ENCODE peak calls at places on chromosomes 7 and 10, in nine cellular contexts. One of them, this sample, is unnamed.

GRCh38 chr10:78657622-78658165 is 411.1 kb upstream of the ZMIZ1 start:
- ATAC-seq in HCT116: peak
- ATAC-seq in upper lobe of right lung: peak
- ATAC-seq in RWPE2: peak
- ATAC-seq in heart left ventricle: peak
- ATAC-seq in GM12878: peak
- ATAC-seq in pancreas: peak
- ATAC-seq in K562: peak
- ATAC-seq in PC-3: peak
- ATAC-seq in this sample: peak

GRCh38 chr7:151806204-151806603 is 70.7 kb downstream of the PRKAG2 start:
- ATAC-seq in HCT116: no peak
- ATAC-seq in upper lobe of right lung: peak
- ATAC-seq in RWPE2: no peak
- ATAC-seq in heart left ventricle: no peak
- ATAC-seq in GM12878: no peak
- ATAC-seq in pancreas: peak
- ATAC-seq in K562: no peak
- ATAC-seq in PC-3: no peak
- ATAC-seq in this sample: no peak

GRCh38 chr7:129163875-129164544 is 19.5 kb downstream of the TSPAN33 start:
- ATAC-seq in HCT116: peak
- ATAC-seq in upper lobe of right lung: peak
- ATAC-seq in RWPE2: no peak
- ATAC-seq in heart left ventricle: no peak
- ATAC-seq in GM12878: peak
- ATAC-seq in pancreas: peak
- ATAC-seq in K562: peak
- ATAC-seq in PC-3: peak
- ATAC-seq in this sample: peak

GRCh38 chr10:70921285-70921684 is 32.9 kb upstream of the PCBD1 start:
- ATAC-seq in HCT116: no peak
- ATAC-seq in upper lobe of right lung: peak
- ATAC-seq in RWPE2: no peak
- ATAC-seq in heart left ventricle: no peak
- ATAC-seq in GM12878: no peak
- ATAC-seq in pancreas: no peak
- ATAC-seq in K562: no peak
- ATAC-seq in PC-3: no peak
- ATAC-seq in this sample: no peak

GRCh38 chr7:143361552-143362125 is 874 bp downstream of the FAM131B start:
- ATAC-seq in HCT116: peak
- ATAC-seq in upper lobe of right lung: no peak
- ATAC-seq in RWPE2: peak
- ATAC-seq in heart left ventricle: no peak
- ATAC-seq in GM12878: no peak
- ATAC-seq in pancreas: peak
- ATAC-seq in K562: no peak
- ATAC-seq in PC-3: peak
- ATAC-seq in this sample: no peak

GRCh38 chr10:20596065-20596760 is 300.9 kb downstream of the NEBL start:
- ATAC-seq in HCT116: no peak
- ATAC-seq in upper lobe of right lung: no peak
- ATAC-seq in RWPE2: no peak
- ATAC-seq in heart left ventricle: no peak
- ATAC-seq in GM12878: no peak
- ATAC-seq in pancreas: no peak
- ATAC-seq in K562: no peak
- ATAC-seq in PC-3: no peak
- ATAC-seq in this sample: no peak

GRCh38 chr10:62029401-62029800 is 127.9 kb downstream of the ARID5B start:
- ATAC-seq in HCT116: no peak
- ATAC-seq in upper lobe of right lung: no peak
- ATAC-seq in RWPE2: no peak
- ATAC-seq in heart left ventricle: no peak
- ATAC-seq in GM12878: no peak
- ATAC-seq in pancreas: no peak
- ATAC-seq in K562: no peak
- ATAC-seq in PC-3: no peak
- ATAC-seq in this sample: no peak

GRCh38 chr10:74174533-74174932 is 23.5 kb downstream of the ADK start:
- ATAC-seq in HCT116: no peak
- ATAC-seq in upper lobe of right lung: no peak
- ATAC-seq in RWPE2: no peak
- ATAC-seq in heart left ventricle: no peak
- ATAC-seq in GM12878: no peak
- ATAC-seq in pancreas: no peak
- ATAC-seq in K562: no peak
- ATAC-seq in PC-3: no peak
- ATAC-seq in this sample: no peak

GRCh38 chr7:104126411-104126841 is 81.4 kb downstream of the ORC5 start:
- ATAC-seq in HCT116: no peak
- ATAC-seq in upper lobe of right lung: no peak
- ATAC-seq in RWPE2: no peak
- ATAC-seq in heart left ventricle: no peak
- ATAC-seq in GM12878: no peak
- ATAC-seq in pancreas: no peak
- ATAC-seq in K562: no peak
- ATAC-seq in PC-3: no peak
- ATAC-seq in this sample: no peak

GRCh38 chr10:6305762-6306321 is 103.1 kb downstream of the PFKFB3 start:
- ATAC-seq in HCT116: no peak
- ATAC-seq in upper lobe of right lung: no peak
- ATAC-seq in RWPE2: no peak
- ATAC-seq in heart left ventricle: no peak
- ATAC-seq in GM12878: peak
- ATAC-seq in pancreas: no peak
- ATAC-seq in K562: no peak
- ATAC-seq in PC-3: no peak
- ATAC-seq in this sample: no peak

GRCh38 chr10:114631090-114631677 is 26.9 kb downstream of the ABLIM1 start:
- ATAC-seq in HCT116: no peak
- ATAC-seq in upper lobe of right lung: no peak
- ATAC-seq in RWPE2: no peak
- ATAC-seq in heart left ventricle: no peak
- ATAC-seq in GM12878: peak
- ATAC-seq in pancreas: no peak
- ATAC-seq in K562: no peak
- ATAC-seq in PC-3: no peak
- ATAC-seq in this sample: no peak

GRCh38 chr10:101646369-101646768 is 48.6 kb downstream of the FBXW4 start:
- ATAC-seq in HCT116: no peak
- ATAC-seq in upper lobe of right lung: no peak
- ATAC-seq in RWPE2: no peak
- ATAC-seq in heart left ventricle: no peak
- ATAC-seq in GM12878: no peak
- ATAC-seq in pancreas: no peak
- ATAC-seq in K562: no peak
- ATAC-seq in PC-3: no peak
- ATAC-seq in this sample: no peak

GRCh38 chr7:105006367-105007139 is 7.5 kb upstream of the KMT2E start:
- ATAC-seq in HCT116: peak
- ATAC-seq in upper lobe of right lung: peak
- ATAC-seq in RWPE2: no peak
- ATAC-seq in heart left ventricle: no peak
- ATAC-seq in GM12878: peak
- ATAC-seq in pancreas: peak
- ATAC-seq in K562: peak
- ATAC-seq in PC-3: peak
- ATAC-seq in this sample: no peak

GRCh38 chr10:43226851-43227845 is 39.7 kb downstream of the RASGEF1A start:
- ATAC-seq in HCT116: no peak
- ATAC-seq in upper lobe of right lung: no peak
- ATAC-seq in RWPE2: no peak
- ATAC-seq in heart left ventricle: no peak
- ATAC-seq in GM12878: no peak
- ATAC-seq in pancreas: no peak
- ATAC-seq in K562: peak
- ATAC-seq in PC-3: no peak
- ATAC-seq in this sample: no peak

GRCh38 chr10:48279081-48279751 is 4.7 kb upstream of the FRMPD2 start:
- ATAC-seq in HCT116: no peak
- ATAC-seq in upper lobe of right lung: no peak
- ATAC-seq in RWPE2: no peak
- ATAC-seq in heart left ventricle: no peak
- ATAC-seq in GM12878: peak
- ATAC-seq in pancreas: no peak
- ATAC-seq in K562: no peak
- ATAC-seq in PC-3: no peak
- ATAC-seq in this sample: no peak

GRCh38 chr7:131284702-131285419 is 42.8 kb upstream of the MKLN1 start:
- ATAC-seq in HCT116: no peak
- ATAC-seq in upper lobe of right lung: peak
- ATAC-seq in RWPE2: no peak
- ATAC-seq in heart left ventricle: peak
- ATAC-seq in GM12878: no peak
- ATAC-seq in pancreas: peak
- ATAC-seq in K562: no peak
- ATAC-seq in PC-3: no peak
- ATAC-seq in this sample: peak

GRCh38 chr7:102415685-102416225 is 17.6 kb upstream of the ORAI2 start:
- ATAC-seq in HCT116: no peak
- ATAC-seq in upper lobe of right lung: peak
- ATAC-seq in RWPE2: no peak
- ATAC-seq in heart left ventricle: no peak
- ATAC-seq in GM12878: peak
- ATAC-seq in pancreas: peak
- ATAC-seq in K562: no peak
- ATAC-seq in PC-3: no peak
- ATAC-seq in this sample: no peak

GRCh38 chr10:114043532-114044250 is at the start of gene ADRB1:
- ATAC-seq in HCT116: peak
- ATAC-seq in upper lobe of right lung: peak
- ATAC-seq in RWPE2: peak
- ATAC-seq in heart left ventricle: peak
- ATAC-seq in GM12878: peak
- ATAC-seq in pancreas: peak
- ATAC-seq in K562: peak
- ATAC-seq in PC-3: peak
- ATAC-seq in this sample: peak

GRCh38 chr7:134710854-134711624 is 64.4 kb downstream of the BPGM start:
- ATAC-seq in HCT116: peak
- ATAC-seq in upper lobe of right lung: peak
- ATAC-seq in RWPE2: peak
- ATAC-seq in heart left ventricle: no peak
- ATAC-seq in GM12878: no peak
- ATAC-seq in pancreas: no peak
- ATAC-seq in K562: no peak
- ATAC-seq in PC-3: peak
- ATAC-seq in this sample: peak

GRCh38 chr10:103013398-103013797 is 95.3 kb downstream of the CNNM2 start:
- ATAC-seq in HCT116: no peak
- ATAC-seq in upper lobe of right lung: no peak
- ATAC-seq in RWPE2: no peak
- ATAC-seq in heart left ventricle: no peak
- ATAC-seq in GM12878: no peak
- ATAC-seq in pancreas: no peak
- ATAC-seq in K562: no peak
- ATAC-seq in PC-3: no peak
- ATAC-seq in this sample: no peak

GRCh38 chr10:76553700-76554470 is 1083.7 kb downstream of the KCNMA1 start:
- ATAC-seq in HCT116: no peak
- ATAC-seq in upper lobe of right lung: peak
- ATAC-seq in RWPE2: no peak
- ATAC-seq in heart left ventricle: no peak
- ATAC-seq in GM12878: no peak
- ATAC-seq in pancreas: no peak
- ATAC-seq in K562: no peak
- ATAC-seq in PC-3: no peak
- ATAC-seq in this sample: no peak

GRCh38 chr7:44258423-44258760 is 57.6 kb downstream of the YKT6 start:
- ATAC-seq in HCT116: no peak
- ATAC-seq in upper lobe of right lung: no peak
- ATAC-seq in RWPE2: no peak
- ATAC-seq in heart left ventricle: no peak
- ATAC-seq in GM12878: peak
- ATAC-seq in pancreas: no peak
- ATAC-seq in K562: no peak
- ATAC-seq in PC-3: no peak
- ATAC-seq in this sample: no peak
- H3K27ac ChIP-seq in HCT116: no peak
- H3K27ac ChIP-seq in upper lobe of right lung: peak
- H3K27ac ChIP-seq in RWPE2: peak
- H3K27ac ChIP-seq in heart left ventricle: peak
- H3K27ac ChIP-seq in GM12878: peak
- H3K27ac ChIP-seq in pancreas: no peak
- H3K27ac ChIP-seq in K562: no peak
- H3K27ac ChIP-seq in PC-3: peak
- H3K27ac ChIP-seq in this sample: peak

GRCh38 chr7:34457329-34457728 is 200.7 kb upstream of the NPSR1 start:
- ATAC-seq in HCT116: no peak
- ATAC-seq in upper lobe of right lung: no peak
- ATAC-seq in RWPE2: no peak
- ATAC-seq in heart left ventricle: no peak
- ATAC-seq in GM12878: no peak
- ATAC-seq in pancreas: no peak
- ATAC-seq in K562: no peak
- ATAC-seq in PC-3: no peak
- ATAC-seq in this sample: no peak
- TF ChIP-seq CTCF in HCT116: no peak
- TF ChIP-seq CTCF in upper lobe of right lung: no peak
- TF ChIP-seq CTCF in RWPE2: no peak
- TF ChIP-seq CTCF in heart left ventricle: no peak
- TF ChIP-seq CTCF in GM12878: no peak
- TF ChIP-seq CTCF in pancreas: no peak
- TF ChIP-seq CTCF in K562: no peak
- TF ChIP-seq CTCF in PC-3: no peak
- TF ChIP-seq CTCF in this sample: no peak

GRCh38 chr7:55022618-55022985 is 3.8 kb downstream of the EGFR start:
- ATAC-seq in HCT116: no peak
- ATAC-seq in upper lobe of right lung: no peak
- ATAC-seq in RWPE2: no peak
- ATAC-seq in heart left ventricle: no peak
- ATAC-seq in GM12878: no peak
- ATAC-seq in pancreas: no peak
- ATAC-seq in K562: no peak
- ATAC-seq in PC-3: no peak
- ATAC-seq in this sample: no peak
- H3K27ac ChIP-seq in HCT116: no peak
- H3K27ac ChIP-seq in upper lobe of right lung: peak
- H3K27ac ChIP-seq in RWPE2: peak
- H3K27ac ChIP-seq in heart left ventricle: peak
- H3K27ac ChIP-seq in GM12878: no peak
- H3K27ac ChIP-seq in pancreas: no peak
- H3K27ac ChIP-seq in K562: no peak
- H3K27ac ChIP-seq in PC-3: no peak
- H3K27ac ChIP-seq in this sample: peak

GRCh38 chr7:94011714-94012353 is 7.7 kb upstream of the BET1 start:
- ATAC-seq in HCT116: no peak
- ATAC-seq in upper lobe of right lung: peak
- ATAC-seq in RWPE2: no peak
- ATAC-seq in heart left ventricle: no peak
- ATAC-seq in GM12878: no peak
- ATAC-seq in pancreas: no peak
- ATAC-seq in K562: peak
- ATAC-seq in PC-3: no peak
- ATAC-seq in this sample: no peak

GRCh38 chr7:94012748-94013147 is 8.6 kb upstream of the BET1 start:
- ATAC-seq in HCT116: no peak
- ATAC-seq in upper lobe of right lung: no peak
- ATAC-seq in RWPE2: no peak
- ATAC-seq in heart left ventricle: no peak
- ATAC-seq in GM12878: no peak
- ATAC-seq in pancreas: no peak
- ATAC-seq in K562: peak
- ATAC-seq in PC-3: no peak
- ATAC-seq in this sample: no peak

GRCh38 chr7:94015538-94015937 is 11.4 kb upstream of the BET1 start:
- ATAC-seq in HCT116: no peak
- ATAC-seq in upper lobe of right lung: no peak
- ATAC-seq in RWPE2: no peak
- ATAC-seq in heart left ventricle: no peak
- ATAC-seq in GM12878: no peak
- ATAC-seq in pancreas: no peak
- ATAC-seq in K562: no peak
- ATAC-seq in PC-3: no peak
- ATAC-seq in this sample: no peak
- TF ChIP-seq CTCF in HCT116: no peak
- TF ChIP-seq CTCF in upper lobe of right lung: no peak
- TF ChIP-seq CTCF in RWPE2: no peak
- TF ChIP-seq CTCF in heart left ventricle: no peak
- TF ChIP-seq CTCF in GM12878: no peak
- TF ChIP-seq CTCF in pancreas: no peak
- TF ChIP-seq CTCF in K562: no peak
- TF ChIP-seq CTCF in PC-3: no peak
- TF ChIP-seq CTCF in this sample: no peak

This sample was measured in gastroesophageal sphincter.